ENCODE peak calls at places on chromosomes 6 and 20, in nine cellular contexts. K is mucosa of descending colon, J is spleen, Z is fibroblast of pulmonary artery, G is foreskin fibroblast, Y is skeletal muscle cell, S is GM23338, C is kidney epithelial cell, B is esophagus squamous epithelium. R is an unnamed sample.

GRCh38 chr20:31572042-31572700 is 32.9 kb upstream of the ID1 start:
- DNase-seq in K (no peak), J (no peak), Z (no peak), G (no peak), Y (no peak), S (peak; percentile 80), C (no peak), B (no peak), R (no peak)

GRCh38 chr6:11586117-11586516 is 48.6 kb downstream of the TMEM170B start:
- DNase-seq in K (no peak), J (no peak), Z (no peak), G (no peak), Y (no peak), S (no peak), C (no peak), B (no peak), R (no peak)

GRCh38 chr20:433300-433975 is 25.3 kb downstream of the RBCK1 start:
- DNase-seq in K (no peak), J (no peak), Z (no peak), G (no peak), Y (no peak), S (no peak), C (peak; percentile 23), B (no peak), R (peak; percentile 15)

GRCh38 chr20:62985089-62985778 is 21.5 kb downstream of the BHLHE23 start:
- DNase-seq in K (no peak), J (no peak), Z (no peak), G (no peak), Y (no peak), S (no peak), C (no peak), B (no peak), R (no peak)

GRCh38 chr20:18609741-18610140 is 21.9 kb downstream of the DTD1 start:
- DNase-seq in K (no peak), J (no peak), Z (no peak), G (no peak), Y (no peak), S (no peak), C (no peak), B (no peak), R (no peak)

GRCh38 chr6:170102038-170102437 is 188.8 kb downstream of the DLL1 start:
- DNase-seq in K (no peak), J (peak; percentile 55), Z (no peak), G (no peak), Y (no peak), S (no peak), C (no peak), B (no peak), R (no peak)

GRCh38 chr6:137202078-137202477 is 17.1 kb downstream of the IFNGR1 start:
- DNase-seq in K (no peak), J (no peak), Z (no peak), G (no peak), Y (no peak), S (peak; percentile 22), C (no peak), B (no peak), R (no peak)

GRCh38 chr20:13119583-13119982 is 101.5 kb upstream of the ISM1 start:
- DNase-seq in K (no peak), J (no peak), Z (peak; percentile 77), G (peak; percentile 43), Y (peak; percentile 14), S (peak; percentile 85), C (no peak), B (no peak), R (no peak)

DNA sequence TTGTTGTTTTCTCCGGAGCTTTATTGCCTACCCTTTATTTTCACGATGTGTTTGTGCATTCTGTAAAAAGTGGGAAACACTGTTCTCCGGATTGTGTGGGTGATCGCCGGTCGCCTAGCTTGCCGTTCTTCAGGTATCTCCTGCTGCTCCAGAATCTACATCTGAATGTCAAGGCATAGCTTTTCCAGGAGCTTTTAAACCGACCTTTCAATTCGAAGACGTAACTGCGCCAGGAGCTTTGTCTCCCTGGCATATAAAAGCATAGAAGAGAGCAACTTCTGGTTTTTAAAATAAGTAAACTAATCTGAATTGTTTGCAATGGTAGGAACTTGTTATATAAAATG is 96.0 kb downstream of the HFE start:
- DNase-seq in K (no peak), J (no peak), Z (no peak), G (no peak), Y (no peak), S (peak; percentile 82), C (no peak), B (no peak), R (no peak)
- H3K4me3 ChIP-seq in K (no peak overlapping the region), J (peak overlapping the region; percentile 36), Z (peak overlapping the region; percentile 56), G (peak overlapping the region; percentile 66), Y (peak overlapping the region; percentile 48), S (peak overlapping the region; percentile 70), C (peak overlapping the region; percentile 10), B (peak overlapping the region; percentile 64), R (peak overlapping the region; percentile 46)

GRCh38 chr6:5674141-5674540 is 332.6 kb downstream of the NRN1 start:
- DNase-seq in K (no peak), J (no peak), Z (no peak), G (no peak), Y (no peak), S (no peak), C (no peak), B (no peak), R (no peak)

GRCh38 chr6:5671162-5671561 is 335.6 kb downstream of the NRN1 start:
- DNase-seq in K (no peak), J (no peak), Z (peak; percentile 85), G (peak; percentile 48), Y (peak; percentile 57), S (no peak), C (peak; percentile 21), B (no peak), R (no peak)

GRCh38 chr6:5671604-5672559 is 334.8 kb downstream of the NRN1 start:
- DNase-seq in K (no peak), J (no peak), Z (no peak), G (peak; percentile 46), Y (no peak), S (peak; percentile 39), C (no peak), B (no peak), R (no peak)

GRCh38 chr6:5673016-5673415 is 333.7 kb downstream of the NRN1 start:
- DNase-seq in K (no peak), J (no peak), Z (no peak), G (no peak), Y (no peak), S (no peak), C (no peak), B (no peak), R (no peak)

DNA sequence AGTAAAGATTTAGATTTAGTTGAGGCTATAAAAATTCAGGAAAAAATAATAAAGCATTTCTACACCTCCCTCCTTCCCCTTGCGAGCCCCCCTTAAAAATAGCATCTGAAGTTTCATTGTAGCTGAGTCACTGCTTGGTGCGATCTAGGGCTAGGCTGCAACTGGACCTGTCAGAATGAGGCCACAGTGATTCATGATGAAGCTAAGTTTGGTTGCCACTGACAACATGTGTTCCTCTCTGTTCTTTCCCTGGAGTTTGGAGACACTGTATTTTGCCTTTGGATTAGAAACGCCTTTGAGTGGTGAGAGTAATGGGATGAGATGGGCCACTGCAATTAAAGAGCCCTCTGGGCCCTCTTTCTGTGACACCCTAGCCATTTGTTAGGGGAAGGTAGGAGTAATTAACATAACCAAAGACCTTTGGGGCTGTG is 334.1 kb downstream of the NRN1 start:
- DNase-seq in K (no peak), J (no peak), Z (peak; percentile 83), G (peak; percentile 90), Y (peak; percentile 85), S (peak; percentile 70), C (peak; percentile 47), B (no peak), R (no peak)
- H3K4me3 ChIP-seq in K (no peak overlapping the region), J (no peak overlapping the region), Z (no peak overlapping the region), G (no peak overlapping the region), Y (no peak overlapping the region), S (no peak overlapping the region), C (no peak overlapping the region), B (no peak overlapping the region), R (no peak overlapping the region)

GRCh38 chr6:44228433-44228832 is 5.0 kb downstream of the SLC29A1 start:
- DNase-seq in K (no peak), J (no peak), Z (no peak), G (no peak), Y (no peak), S (no peak), C (no peak), B (no peak), R (no peak)

GRCh38 chr6:44227138-44227770 is 3.9 kb downstream of the SLC29A1 start:
- DNase-seq in K (no peak), J (no peak), Z (no peak), G (no peak), Y (no peak), S (peak; percentile 58), C (no peak), B (no peak), R (no peak)

GRCh38 chr6:44229376-44230033 is 6.1 kb downstream of the SLC29A1 start:
- DNase-seq in K (no peak), J (no peak), Z (no peak), G (no peak), Y (no peak), S (no peak), C (no peak), B (no peak), R (no peak)

GRCh38 chr6:44228836-44229235 is 5.4 kb downstream of the SLC29A1 start:
- DNase-seq in K (no peak), J (no peak), Z (no peak), G (no peak), Y (no peak), S (no peak), C (no peak), B (no peak), R (no peak)

DNA sequence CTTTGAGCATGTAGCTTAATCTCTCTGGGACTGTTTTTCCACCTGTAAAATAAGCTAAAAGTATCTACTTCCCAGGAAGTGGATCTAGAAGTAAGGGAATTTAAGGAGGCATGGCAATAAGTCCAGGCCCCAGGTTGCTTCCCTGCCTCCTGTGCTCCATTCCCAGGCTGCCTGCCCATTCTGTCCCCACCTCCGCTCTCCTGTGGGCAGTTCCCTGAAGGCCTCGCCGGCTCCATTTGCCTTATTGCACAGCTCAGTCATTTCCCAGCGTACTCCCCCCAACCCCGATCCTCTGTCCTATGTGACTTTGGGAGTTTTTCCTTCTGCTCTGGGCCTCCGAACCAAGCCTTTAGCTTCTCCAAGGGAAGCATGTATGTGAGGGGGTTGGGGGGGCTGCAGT is 4.6 kb downstream of the SLC29A1 start:
- DNase-seq in K (no peak), J (no peak), Z (no peak), G (no peak), Y (no peak), S (no peak), C (no peak), B (no peak), R (no peak)
- H3K4me3 ChIP-seq in K (no peak overlapping the region), J (no peak overlapping the region), Z (no peak overlapping the region), G (no peak overlapping the region), Y (no peak overlapping the region), S (no peak overlapping the region), C (no peak overlapping the region), B (no peak overlapping the region), R (no peak overlapping the region)

GRCh38 chr20:41327178-41327577 is 9.6 kb upstream of the ZHX3 start:
- DNase-seq in K (no peak), J (no peak), Z (no peak), G (no peak), Y (no peak), S (no peak), C (no peak), B (no peak), R (no peak)

GRCh38 chr20:41330343-41330720 is 10.3 kb upstream of the LPIN3 start:
- DNase-seq in K (no peak), J (no peak), Z (no peak), G (peak; percentile 54), Y (no peak), S (no peak), C (no peak), B (no peak), R (no peak)

GRCh38 chr20:41330941-41331340 is 9.7 kb upstream of the LPIN3 start:
- DNase-seq in K (no peak), J (no peak), Z (no peak), G (no peak), Y (no peak), S (no peak), C (no peak), B (no peak), R (no peak)

GRCh38 chr20:41331731-41332130 is 8.9 kb upstream of the LPIN3 start:
- DNase-seq in K (no peak), J (no peak), Z (no peak), G (no peak), Y (no peak), S (no peak), C (no peak), B (no peak), R (no peak)

DNA sequence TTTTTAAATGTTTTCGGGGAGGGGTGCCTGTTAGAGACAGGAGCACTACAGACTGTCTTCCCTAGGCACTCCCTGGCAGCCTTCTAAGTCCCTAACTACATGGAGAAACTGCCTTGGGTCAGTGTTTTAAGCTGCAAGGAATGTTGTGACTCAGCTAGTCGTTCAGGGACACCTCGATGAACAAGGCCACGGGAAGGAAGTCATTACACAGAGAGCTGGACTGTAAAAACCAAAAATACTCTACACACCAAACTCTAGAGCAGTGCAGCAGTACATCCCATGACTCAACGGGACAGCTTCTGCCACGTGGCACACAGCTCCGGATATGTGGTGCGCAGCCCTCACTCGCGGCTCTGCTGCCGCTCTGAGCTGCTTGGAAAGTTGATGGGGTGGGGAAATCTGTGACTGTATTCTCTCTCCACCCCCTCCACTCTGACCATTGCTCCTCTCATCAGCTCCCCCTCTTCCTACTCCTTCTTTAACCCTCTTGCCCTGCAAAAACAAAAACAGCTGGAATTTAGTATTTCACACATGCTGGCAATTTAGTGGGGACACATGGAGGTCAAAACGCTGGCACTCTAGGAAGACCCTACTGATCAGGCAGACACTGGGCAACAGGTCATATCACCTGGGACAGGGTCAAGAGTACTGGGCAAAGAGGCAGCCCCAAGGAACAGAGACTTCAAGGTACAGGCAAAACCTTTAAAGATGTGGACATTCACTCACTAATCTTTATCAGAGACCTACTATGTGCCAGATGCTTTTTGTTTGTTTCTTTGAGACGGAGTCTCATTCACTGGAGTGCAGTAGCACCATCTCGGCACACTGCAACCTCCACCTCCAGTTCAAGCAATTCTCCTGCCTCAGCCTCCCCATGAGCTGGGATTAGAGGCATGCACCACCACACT is 10.9 kb upstream of the LPIN3 start:
- DNase-seq in K (peak; percentile 52), J (peak; percentile 90), Z (peak; percentile 96), G (peak; percentile 100), Y (peak; percentile 98), S (no peak), C (peak; percentile 99), B (no peak), R (peak; percentile 98)
- H3K4me3 ChIP-seq in K (no peak overlapping the region), J (no peak overlapping the region), Z (no peak overlapping the region), G (peak overlapping the region; percentile 29), Y (no peak overlapping the region), S (no peak overlapping the region), C (no peak overlapping the region), B (peak overlapping the region; percentile 21), R (no peak overlapping the region)

R was measured in epithelial cell of proximal tubule.